ENCODE peak calls at places on chromosomes 11 and 22, in ten cellular contexts. K, J, A, P, G, I, F, Q, D and B are unnamed samples. For H3K4me1, the result is how much of the 10 kb centered on the place peaks cover.

GRCh38 chr11:94473177-94473799 is 20.4 kb downstream of the MRE11 start:
- DNase-seq in K (no peak), J (no peak), A (peak), P (no peak), G (no peak), I (no peak), F (no peak), Q (no peak), D (no peak), B (no peak)

GRCh38 chr11:128484172-128484571 is 103.2 kb downstream of the ETS1 start:
- DNase-seq in K (no peak), J (no peak), A (no peak), P (no peak), G (no peak), I (no peak), F (no peak), Q (peak), D (no peak), B (no peak)

GRCh38 chr11:12841946-12842630 is 167.0 kb upstream of the RASSF10 start:
- DNase-seq in K (peak), J (no peak), A (peak), P (no peak), G (no peak), I (no peak), F (no peak), Q (peak), D (no peak), B (no peak)

GRCh38 chr11:62816567-62816966 is 11.3 kb upstream of the NXF1 start:
- DNase-seq in K (no peak), J (no peak), A (no peak), P (no peak), G (no peak), I (no peak), F (no peak), Q (no peak), D (no peak), B (no peak)

GRCh38 chr11:31805037-31805628 is 6.0 kb downstream of the PAX6 start:
- DNase-seq in K (no peak), J (no peak), A (peak), P (peak), G (no peak), I (no peak), F (no peak), Q (no peak), D (no peak), B (no peak)

GRCh38 chr11:88779551-88779950 is 286.2 kb downstream of the GRM5 start:
- DNase-seq in K (peak), J (no peak), A (peak), P (no peak), G (no peak), I (no peak), F (no peak), Q (peak), D (no peak), B (no peak)

GRCh38 chr11:35364101-35364780 is 55.1 kb downstream of the SLC1A2 start:
- DNase-seq in K (peak), J (peak), A (peak), P (no peak), G (peak), I (peak), F (peak), Q (peak), D (peak), B (peak)

GRCh38 chr11:68480193-68480592 is 19.6 kb downstream of the PPP6R3 start:
- DNase-seq in K (no peak), J (no peak), A (no peak), P (no peak), G (no peak), I (no peak), F (no peak), Q (no peak), D (no peak), B (no peak)

GRCh38 chr11:111063711-111064110 is 181.8 kb upstream of the POU2AF2 start:
- DNase-seq in K (peak), J (no peak), A (peak), P (no peak), G (no peak), I (no peak), F (no peak), Q (peak), D (no peak), B (no peak)

GRCh38 chr11:116488836-116489389 is 283.9 kb downstream of the BUD13 start:
- DNase-seq in K (no peak), J (no peak), A (no peak), P (no peak), G (no peak), I (no peak), F (no peak), Q (no peak), D (no peak), B (no peak)

GRCh38 chr22:45483319-45483718 is 19.4 kb upstream of the FBLN1 start:
- DNase-seq in K (no peak), J (no peak), A (no peak), P (no peak), G (no peak), I (no peak), F (no peak), Q (no peak), D (no peak), B (no peak)

GRCh38 chr22:49657275-49657973 is 170.2 kb downstream of the BRD1 start:
- DNase-seq in K (no peak), J (peak), A (no peak), P (no peak), G (peak), I (peak), F (peak), Q (no peak), D (peak), B (peak)

GRCh38 chr22:49671331-49672012 is 156.2 kb downstream of the BRD1 start:
- DNase-seq in K (no peak), J (peak), A (no peak), P (peak), G (no peak), I (no peak), F (no peak), Q (no peak), D (no peak), B (no peak)

GRCh38 chr11:60182546-60183330 is at the start of gene MS4A6A:
- DNase-seq in K (no peak), J (no peak), A (no peak), P (no peak), G (no peak), I (no peak), F (no peak), Q (no peak), D (no peak), B (no peak)

GRCh38 chr11:125903753-125904659 is at the start of gene DDX25:
- DNase-seq in K (no peak), J (no peak), A (no peak), P (peak), G (no peak), I (no peak), F (no peak), Q (no peak), D (no peak), B (no peak)

GRCh38 chr11:47518212-47518959 is 34.5 kb downstream of the CELF1 start:
- DNase-seq in K (no peak), J (no peak), A (no peak), P (no peak), G (no peak), I (no peak), F (no peak), Q (no peak), D (no peak), B (no peak)

GRCh38 chr22:46075764-46076531 is 74.4 kb upstream of the PPARA start:
- DNase-seq in K (no peak), J (peak), A (no peak), P (no peak), G (no peak), I (no peak), F (peak), Q (no peak), D (no peak), B (peak)

GRCh38 chr11:87097582-87097981 is 59.8 kb downstream of the TMEM135 start:
- DNase-seq in K (peak), J (no peak), A (peak), P (peak), G (no peak), I (no peak), F (no peak), Q (peak), D (no peak), B (no peak)

GRCh38 chr11:19803506-19803998 is 90.9 kb downstream of the NAV2 start:
- DNase-seq in K (no peak), J (no peak), A (no peak), P (no peak), G (peak), I (peak), F (no peak), Q (peak), D (no peak), B (no peak)

GRCh38 chr11:72439455-72439854 is 5.1 kb upstream of the CLPB start:
- DNase-seq in K (peak), J (no peak), A (peak), P (no peak), G (no peak), I (no peak), F (no peak), Q (peak), D (no peak), B (no peak)

GRCh38 chr11:95568236-95568635 is 221.3 kb downstream of the FAM76B start:
- DNase-seq in K (no peak), J (no peak), A (no peak), P (no peak), G (no peak), I (no peak), F (no peak), Q (no peak), D (no peak), B (no peak)

GRCh38 chr11:45885921-45886721 is 670 bp downstream of the MAPK8IP1 start:
- DNase-seq in K (no peak), J (no peak), A (no peak), P (peak), G (no peak), I (no peak), F (no peak), Q (no peak), D (no peak), B (no peak)

GRCh38 chr11:67355023-67355793 is 1.9 kb upstream of the POLD4 start:
- DNase-seq in K (no peak), J (peak), A (no peak), P (no peak), G (no peak), I (no peak), F (no peak), Q (no peak), D (no peak), B (peak)

GRCh38 chr11:110921742-110922200 is 209.5 kb upstream of the ARHGAP20 start:
- DNase-seq in K (peak), J (no peak), A (peak), P (peak), G (peak), I (peak), F (no peak), Q (no peak), D (no peak), B (peak)

GRCh38 chr11:12056112-12056511 is 47.7 kb upstream of the DKK3 start:
- DNase-seq in K (no peak), J (no peak), A (no peak), P (no peak), G (no peak), I (no peak), F (no peak), Q (no peak), D (peak), B (no peak)

GRCh38 chr22:20575724-20576444 is 68.5 kb downstream of the MED15 start:
- DNase-seq in K (no peak), J (no peak), A (no peak), P (no peak), G (no peak), I (no peak), F (no peak), Q (no peak), D (no peak), B (no peak)

DNA sequence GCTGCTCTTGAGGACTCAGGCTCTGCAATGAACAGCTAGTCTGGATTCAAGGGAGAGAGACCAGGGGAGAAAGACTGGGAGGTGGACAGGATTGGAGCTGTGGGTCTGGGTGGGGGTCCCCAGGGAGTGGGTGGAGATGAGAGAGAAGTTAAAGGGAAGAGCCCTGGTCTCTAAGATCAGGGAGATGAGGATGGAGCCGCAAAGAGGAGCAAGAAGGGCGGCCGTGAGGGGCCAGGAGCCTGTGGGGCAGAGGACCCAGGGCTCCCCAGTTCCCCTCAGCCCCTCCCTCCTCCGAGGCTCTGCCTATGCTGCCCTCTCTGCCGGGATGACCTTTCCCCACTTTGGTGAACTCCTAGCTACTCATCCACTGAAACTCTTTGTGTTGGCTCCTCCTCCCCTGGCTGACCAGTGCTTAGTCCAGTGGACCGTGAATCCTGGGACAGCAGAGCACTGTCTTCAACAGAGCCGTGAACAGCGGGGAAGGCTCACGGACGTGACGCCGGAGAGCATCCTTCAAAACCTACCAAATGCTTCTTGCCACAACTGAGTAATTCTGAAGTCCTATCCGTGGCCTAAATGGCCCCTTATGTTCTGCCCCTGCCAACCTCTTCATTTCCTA is 16.4 kb upstream of the RFPL3 start:
- DNase-seq in K (no peak), J (no peak), A (peak), P (no peak), G (no peak), I (no peak), F (no peak), Q (no peak), D (peak), B (no peak)
- H3K4me1 ChIP-seq in K (under half), J (under half), A (under half), P (under half), G (under half), I (under half), F (under half), Q (under half), D (under half), B (under half)

GRCh38 chr11:122187373-122188165 is 71.6 kb upstream of the BLID start:
- DNase-seq in K (no peak), J (no peak), A (no peak), P (no peak), G (no peak), I (no peak), F (no peak), Q (no peak), D (no peak), B (no peak)

GRCh38 chr11:122181893-122182292 is 65.9 kb upstream of the BLID start:
- DNase-seq in K (no peak), J (no peak), A (no peak), P (no peak), G (no peak), I (no peak), F (no peak), Q (peak), D (no peak), B (no peak)

GRCh38 chr11:122183933-122184332 is 67.9 kb upstream of the BLID start:
- DNase-seq in K (no peak), J (no peak), A (no peak), P (no peak), G (no peak), I (no peak), F (no peak), Q (no peak), D (no peak), B (no peak)

GRCh38 chr11:122189259-122189658 is 73.2 kb upstream of the BLID start:
- DNase-seq in K (peak), J (no peak), A (peak), P (no peak), G (peak), I (no peak), F (no peak), Q (peak), D (no peak), B (no peak)

GRCh38 chr11:122186439-122187080 is 70.5 kb upstream of the BLID start:
- DNase-seq in K (peak), J (no peak), A (peak), P (no peak), G (peak), I (no peak), F (no peak), Q (peak), D (no peak), B (no peak)
- H3K4me1 ChIP-seq in K (under half), J (under half), A (under half), P (under half), G (under half), I (under half), F (under half), Q (under half), D (under half), B (under half)

GRCh38 chr11:2804189-2804588 is 81.4 kb downstream of the CDKN1C start:
- DNase-seq in K (no peak), J (no peak), A (no peak), P (peak), G (no peak), I (peak), F (peak), Q (no peak), D (no peak), B (no peak)
- H3K4me1 ChIP-seq in K (under half), J (under half), A (under half), P (under half), G (under half), I (under half), F (under half), Q (under half), D (under half), B (under half)

DNA sequence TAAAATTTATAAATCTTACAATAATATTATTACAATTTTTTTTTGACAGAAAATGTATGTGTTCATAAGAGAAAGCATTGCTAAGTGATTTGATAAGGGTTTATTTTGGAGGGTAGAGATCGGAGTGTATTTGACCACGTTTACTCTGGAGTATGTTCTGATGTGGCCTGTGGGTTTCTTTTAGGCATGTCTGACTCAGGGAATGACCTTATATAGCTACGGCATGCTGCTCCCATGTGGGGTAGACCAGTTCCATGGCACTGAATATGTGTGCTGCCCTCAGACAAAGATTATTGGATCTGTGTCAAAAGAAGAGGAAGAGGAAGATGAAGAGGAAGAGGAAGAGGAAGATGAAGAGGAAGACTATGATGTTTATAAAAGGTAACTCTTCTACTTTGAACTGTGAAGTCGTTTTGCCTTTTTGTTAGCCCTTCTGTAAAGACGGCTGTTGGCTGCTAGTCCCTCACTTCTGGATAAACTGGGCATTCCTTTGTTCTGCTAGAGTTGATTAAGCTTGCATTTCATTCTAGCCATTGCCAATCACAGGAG is 38.1 kb upstream of the ST14 start:
- DNase-seq in K (peak), J (no peak), A (peak), P (no peak), G (no peak), I (no peak), F (no peak), Q (no peak), D (no peak), B (no peak)
- H3K4me1 ChIP-seq in K (under half), J (under half), A (under half), P (under half), G (under half), I (under half), F (under half), Q (under half), D (under half), B (under half)

GRCh38 chr22:23565942-23566715 is 14.0 kb downstream of the IGLL1 start:
- DNase-seq in K (no peak), J (peak), A (no peak), P (peak), G (no peak), I (no peak), F (no peak), Q (no peak), D (no peak), B (peak)

GRCh38 chr22:23563111-23563510 is 17.0 kb downstream of the IGLL1 start:
- DNase-seq in K (no peak), J (no peak), A (no peak), P (no peak), G (no peak), I (no peak), F (no peak), Q (no peak), D (no peak), B (no peak)

GRCh38 chr22:23565288-23565941 is 14.7 kb downstream of the IGLL1 start:
- DNase-seq in K (no peak), J (peak), A (no peak), P (peak), G (no peak), I (no peak), F (no peak), Q (no peak), D (no peak), B (peak)

GRCh38 chr22:23562186-23562585 is 17.9 kb downstream of the IGLL1 start:
- DNase-seq in K (no peak), J (peak), A (no peak), P (peak), G (no peak), I (no peak), F (no peak), Q (no peak), D (no peak), B (no peak)

GRCh38 chr22:23564276-23564675 is 15.8 kb downstream of the IGLL1 start:
- DNase-seq in K (no peak), J (peak), A (no peak), P (no peak), G (no peak), I (no peak), F (no peak), Q (no peak), D (no peak), B (no peak)
- H3K4me1 ChIP-seq in K (under half), J (under half), A (under half), P (under half), G (under half), I (under half), F (under half), Q (under half), D (under half), B (under half)